ENCODE peak calls at places on chromosomes 11 and 22, in eight cellular contexts. One of them, this sample, is unnamed.

GRCh38 chr11:27857014-27857413 is 156.8 kb upstream of the BDNF start:
- DNase-seq in upper lobe of right lung: no peak
- DNase-seq in progenitor cell of endocrine pancreas: no peak
- DNase-seq in ovary: no peak
- DNase-seq in CD4-positive, alpha-beta T cell: no peak
- DNase-seq in fibroblast of the aortic adventitia: no peak
- DNase-seq in cardiac fibroblast: no peak
- DNase-seq in tibial nerve: no peak
- DNase-seq in this sample: no peak

GRCh38 chr22:26174280-26174679 is 5.0 kb downstream of the SEZ6L start:
- DNase-seq in cardiac fibroblast: no peak
- DNase-seq in ovary: no peak
- DNase-seq in CD4-positive, alpha-beta T cell: no peak
- DNase-seq in tibial nerve: no peak
- DNase-seq in fibroblast of the aortic adventitia: no peak
- DNase-seq in progenitor cell of endocrine pancreas: no peak
- DNase-seq in upper lobe of right lung: no peak
- DNase-seq in this sample: no peak

GRCh38 chr22:45007247-45007945 is 2.4 kb downstream of the PHF21B start:
- DNase-seq in CD4-positive, alpha-beta T cell: no peak
- DNase-seq in tibial nerve: no peak
- DNase-seq in fibroblast of the aortic adventitia: no peak
- DNase-seq in ovary: peak
- DNase-seq in upper lobe of right lung: no peak
- DNase-seq in cardiac fibroblast: peak
- DNase-seq in progenitor cell of endocrine pancreas: peak
- DNase-seq in this sample: no peak

GRCh38 chr11:131724436-131724995 is 354.1 kb downstream of the NTM start:
- DNase-seq in CD4-positive, alpha-beta T cell: no peak
- DNase-seq in tibial nerve: no peak
- DNase-seq in upper lobe of right lung: no peak
- DNase-seq in progenitor cell of endocrine pancreas: no peak
- DNase-seq in fibroblast of the aortic adventitia: no peak
- DNase-seq in cardiac fibroblast: no peak
- DNase-seq in ovary: no peak
- DNase-seq in this sample: no peak

GRCh38 chr11:117618956-117619355 is 178.1 kb downstream of the DSCAML1 start:
- DNase-seq in upper lobe of right lung: peak
- DNase-seq in CD4-positive, alpha-beta T cell: no peak
- DNase-seq in ovary: no peak
- DNase-seq in cardiac fibroblast: no peak
- DNase-seq in progenitor cell of endocrine pancreas: no peak
- DNase-seq in fibroblast of the aortic adventitia: no peak
- DNase-seq in tibial nerve: no peak
- DNase-seq in this sample: no peak

GRCh38 chr11:74019860-74020259 is 11.0 kb upstream of the UCP3 start:
- DNase-seq in fibroblast of the aortic adventitia: no peak
- DNase-seq in cardiac fibroblast: peak
- DNase-seq in ovary: no peak
- DNase-seq in tibial nerve: no peak
- DNase-seq in upper lobe of right lung: no peak
- DNase-seq in progenitor cell of endocrine pancreas: no peak
- DNase-seq in CD4-positive, alpha-beta T cell: no peak
- DNase-seq in this sample: peak

GRCh38 chr11:116384876-116385275 is 387.9 kb downstream of the BUD13 start:
- DNase-seq in cardiac fibroblast: no peak
- DNase-seq in progenitor cell of endocrine pancreas: no peak
- DNase-seq in tibial nerve: no peak
- DNase-seq in upper lobe of right lung: no peak
- DNase-seq in CD4-positive, alpha-beta T cell: no peak
- DNase-seq in ovary: no peak
- DNase-seq in fibroblast of the aortic adventitia: no peak
- DNase-seq in this sample: no peak

GRCh38 chr11:122720482-122720881 is 65.0 kb downstream of the UBASH3B start:
- DNase-seq in progenitor cell of endocrine pancreas: no peak
- DNase-seq in tibial nerve: no peak
- DNase-seq in fibroblast of the aortic adventitia: peak
- DNase-seq in upper lobe of right lung: no peak
- DNase-seq in ovary: no peak
- DNase-seq in cardiac fibroblast: peak
- DNase-seq in CD4-positive, alpha-beta T cell: no peak
- DNase-seq in this sample: no peak

GRCh38 chr11:35566161-35566560 is 40.7 kb upstream of the PAMR1 start:
- DNase-seq in progenitor cell of endocrine pancreas: no peak
- DNase-seq in ovary: no peak
- DNase-seq in tibial nerve: no peak
- DNase-seq in fibroblast of the aortic adventitia: peak
- DNase-seq in upper lobe of right lung: no peak
- DNase-seq in CD4-positive, alpha-beta T cell: no peak
- DNase-seq in cardiac fibroblast: peak
- DNase-seq in this sample: no peak

GRCh38 chr11:119509969-119510401 is 87.0 kb upstream of the THY1 start:
- DNase-seq in ovary: no peak
- DNase-seq in CD4-positive, alpha-beta T cell: no peak
- DNase-seq in upper lobe of right lung: no peak
- DNase-seq in cardiac fibroblast: peak
- DNase-seq in fibroblast of the aortic adventitia: peak
- DNase-seq in tibial nerve: no peak
- DNase-seq in progenitor cell of endocrine pancreas: no peak
- DNase-seq in this sample: no peak

GRCh38 chr11:46553746-46554204 is 40.0 kb downstream of the AMBRA1 start:
- DNase-seq in ovary: no peak
- DNase-seq in fibroblast of the aortic adventitia: no peak
- DNase-seq in tibial nerve: no peak
- DNase-seq in progenitor cell of endocrine pancreas: no peak
- DNase-seq in cardiac fibroblast: no peak
- DNase-seq in upper lobe of right lung: no peak
- DNase-seq in CD4-positive, alpha-beta T cell: no peak
- DNase-seq in this sample: no peak

GRCh38 chr11:236774-237767 is at the start of gene PSMD13:
- DNase-seq in fibroblast of the aortic adventitia: peak
- DNase-seq in ovary: peak
- DNase-seq in upper lobe of right lung: peak
- DNase-seq in progenitor cell of endocrine pancreas: peak
- DNase-seq in CD4-positive, alpha-beta T cell: peak
- DNase-seq in tibial nerve: peak
- DNase-seq in cardiac fibroblast: peak
- DNase-seq in this sample: peak

GRCh38 chr11:126799974-126800373 is 200.6 kb downstream of the KIRREL3 start:
- DNase-seq in CD4-positive, alpha-beta T cell: no peak
- DNase-seq in ovary: no peak
- DNase-seq in cardiac fibroblast: no peak
- DNase-seq in progenitor cell of endocrine pancreas: no peak
- DNase-seq in tibial nerve: no peak
- DNase-seq in upper lobe of right lung: no peak
- DNase-seq in fibroblast of the aortic adventitia: no peak
- DNase-seq in this sample: no peak

GRCh38 chr11:79419120-79419519 is 21.7 kb downstream of the TENM4 start:
- DNase-seq in tibial nerve: no peak
- DNase-seq in cardiac fibroblast: no peak
- DNase-seq in fibroblast of the aortic adventitia: peak
- DNase-seq in upper lobe of right lung: no peak
- DNase-seq in ovary: no peak
- DNase-seq in CD4-positive, alpha-beta T cell: no peak
- DNase-seq in progenitor cell of endocrine pancreas: no peak
- DNase-seq in this sample: no peak

GRCh38 chr22:30483169-30483568 is 11.4 kb upstream of the SEC14L3 start:
- DNase-seq in cardiac fibroblast: peak
- DNase-seq in ovary: no peak
- DNase-seq in upper lobe of right lung: no peak
- DNase-seq in fibroblast of the aortic adventitia: no peak
- DNase-seq in CD4-positive, alpha-beta T cell: no peak
- DNase-seq in progenitor cell of endocrine pancreas: no peak
- DNase-seq in tibial nerve: no peak
- DNase-seq in this sample: no peak

GRCh38 chr11:108906329-108906728 is 241.5 kb downstream of the DDX10 start:
- DNase-seq in upper lobe of right lung: no peak
- DNase-seq in cardiac fibroblast: peak
- DNase-seq in fibroblast of the aortic adventitia: peak
- DNase-seq in progenitor cell of endocrine pancreas: no peak
- DNase-seq in tibial nerve: no peak
- DNase-seq in CD4-positive, alpha-beta T cell: no peak
- DNase-seq in ovary: no peak
- DNase-seq in this sample: no peak

GRCh38 chr11:115418626-115419025 is 85.6 kb downstream of the CADM1 start:
- DNase-seq in cardiac fibroblast: no peak
- DNase-seq in tibial nerve: no peak
- DNase-seq in progenitor cell of endocrine pancreas: no peak
- DNase-seq in ovary: no peak
- DNase-seq in CD4-positive, alpha-beta T cell: no peak
- DNase-seq in upper lobe of right lung: no peak
- DNase-seq in fibroblast of the aortic adventitia: no peak
- DNase-seq in this sample: no peak

GRCh38 chr22:32013200-32013599 is 29.9 kb upstream of the SLC5A1 start:
- DNase-seq in fibroblast of the aortic adventitia: no peak
- DNase-seq in cardiac fibroblast: no peak
- DNase-seq in upper lobe of right lung: no peak
- DNase-seq in ovary: no peak
- DNase-seq in progenitor cell of endocrine pancreas: no peak
- DNase-seq in CD4-positive, alpha-beta T cell: no peak
- DNase-seq in tibial nerve: no peak
- DNase-seq in this sample: no peak

GRCh38 chr11:132744771-132745170 is 787.5 kb downstream of the OPCML start:
- DNase-seq in ovary: no peak
- DNase-seq in cardiac fibroblast: peak
- DNase-seq in fibroblast of the aortic adventitia: no peak
- DNase-seq in upper lobe of right lung: no peak
- DNase-seq in CD4-positive, alpha-beta T cell: no peak
- DNase-seq in progenitor cell of endocrine pancreas: no peak
- DNase-seq in tibial nerve: no peak
- DNase-seq in this sample: no peak
- TF ChIP-seq CTCF in ovary: no peak
- TF ChIP-seq CTCF in cardiac fibroblast: no peak
- TF ChIP-seq CTCF in fibroblast of the aortic adventitia: no peak
- TF ChIP-seq CTCF in upper lobe of right lung: no peak
- TF ChIP-seq CTCF in CD4-positive, alpha-beta T cell: no peak
- TF ChIP-seq CTCF in progenitor cell of endocrine pancreas: no peak
- TF ChIP-seq CTCF in tibial nerve: no peak
- TF ChIP-seq CTCF in this sample: no peak

GRCh38 chr11:64343740-64344133 is 3.7 kb downstream of the CCDC88B start:
- DNase-seq in CD4-positive, alpha-beta T cell: no peak
- DNase-seq in ovary: no peak
- DNase-seq in fibroblast of the aortic adventitia: no peak
- DNase-seq in upper lobe of right lung: no peak
- DNase-seq in tibial nerve: no peak
- DNase-seq in progenitor cell of endocrine pancreas: no peak
- DNase-seq in cardiac fibroblast: no peak
- DNase-seq in this sample: no peak
- TF ChIP-seq CTCF in CD4-positive, alpha-beta T cell: no peak
- TF ChIP-seq CTCF in ovary: no peak
- TF ChIP-seq CTCF in fibroblast of the aortic adventitia: peak
- TF ChIP-seq CTCF in upper lobe of right lung: peak
- TF ChIP-seq CTCF in tibial nerve: no peak
- TF ChIP-seq CTCF in progenitor cell of endocrine pancreas: peak
- TF ChIP-seq CTCF in cardiac fibroblast: peak
- TF ChIP-seq CTCF in this sample: no peak

DNA sequence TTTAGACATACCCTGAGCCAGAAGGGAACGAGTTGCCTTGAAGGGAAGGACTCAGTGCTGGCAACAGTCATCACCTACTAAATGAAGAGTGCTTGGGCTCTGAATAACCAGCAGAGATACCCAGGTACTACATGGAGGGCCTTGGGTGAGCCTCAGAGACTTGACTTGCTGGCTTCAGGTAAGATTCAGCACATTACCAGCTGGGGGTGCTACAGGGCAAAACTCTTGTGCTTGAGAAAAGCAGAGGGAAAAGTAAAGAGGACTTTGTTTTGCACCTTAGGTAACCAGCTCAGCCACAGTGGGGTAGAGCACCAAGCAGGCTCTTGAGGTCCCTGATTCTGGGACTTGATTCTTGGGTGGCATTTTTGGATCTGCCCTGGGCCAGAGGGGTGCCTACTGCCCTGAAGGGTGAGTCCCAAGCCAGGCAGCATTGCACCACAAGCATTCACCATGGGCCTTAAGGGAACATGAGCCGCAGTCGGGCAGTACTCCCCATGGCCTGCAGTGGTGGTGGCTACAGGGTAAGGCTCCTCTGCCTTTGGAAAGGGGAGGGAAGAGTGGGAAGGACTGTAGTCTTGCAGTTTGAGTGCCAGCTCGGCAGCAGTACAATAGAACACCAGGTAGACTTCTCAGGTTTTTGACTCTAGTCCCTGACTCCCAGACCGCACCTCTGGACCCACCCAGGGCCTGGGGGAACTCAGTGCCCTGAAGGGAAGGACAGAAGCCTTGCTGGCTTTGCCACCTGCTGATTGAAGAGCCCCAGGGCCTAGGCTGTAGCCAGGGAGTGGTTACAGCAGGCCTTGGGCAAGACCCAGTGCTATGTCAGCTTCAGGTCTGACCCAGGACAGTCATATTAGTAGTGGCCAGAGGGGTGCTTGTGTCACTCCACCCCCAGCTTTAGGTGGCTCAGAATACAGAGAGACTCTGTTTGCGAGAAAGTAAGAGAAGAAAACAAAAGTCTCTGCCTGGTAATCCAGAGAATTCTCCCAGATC is 22.7 kb upstream of the PLEKHA7 start:
- DNase-seq in ovary: no peak
- DNase-seq in fibroblast of the aortic adventitia: no peak
- DNase-seq in tibial nerve: no peak
- DNase-seq in progenitor cell of endocrine pancreas: no peak
- DNase-seq in cardiac fibroblast: no peak
- DNase-seq in upper lobe of right lung: no peak
- DNase-seq in CD4-positive, alpha-beta T cell: no peak
- DNase-seq in this sample: no peak
- TF ChIP-seq CTCF in ovary: no peak
- TF ChIP-seq CTCF in fibroblast of the aortic adventitia: no peak
- TF ChIP-seq CTCF in tibial nerve: no peak
- TF ChIP-seq CTCF in progenitor cell of endocrine pancreas: peak
- TF ChIP-seq CTCF in cardiac fibroblast: no peak
- TF ChIP-seq CTCF in upper lobe of right lung: no peak
- TF ChIP-seq CTCF in CD4-positive, alpha-beta T cell: no peak
- TF ChIP-seq CTCF in this sample: no peak

DNA sequence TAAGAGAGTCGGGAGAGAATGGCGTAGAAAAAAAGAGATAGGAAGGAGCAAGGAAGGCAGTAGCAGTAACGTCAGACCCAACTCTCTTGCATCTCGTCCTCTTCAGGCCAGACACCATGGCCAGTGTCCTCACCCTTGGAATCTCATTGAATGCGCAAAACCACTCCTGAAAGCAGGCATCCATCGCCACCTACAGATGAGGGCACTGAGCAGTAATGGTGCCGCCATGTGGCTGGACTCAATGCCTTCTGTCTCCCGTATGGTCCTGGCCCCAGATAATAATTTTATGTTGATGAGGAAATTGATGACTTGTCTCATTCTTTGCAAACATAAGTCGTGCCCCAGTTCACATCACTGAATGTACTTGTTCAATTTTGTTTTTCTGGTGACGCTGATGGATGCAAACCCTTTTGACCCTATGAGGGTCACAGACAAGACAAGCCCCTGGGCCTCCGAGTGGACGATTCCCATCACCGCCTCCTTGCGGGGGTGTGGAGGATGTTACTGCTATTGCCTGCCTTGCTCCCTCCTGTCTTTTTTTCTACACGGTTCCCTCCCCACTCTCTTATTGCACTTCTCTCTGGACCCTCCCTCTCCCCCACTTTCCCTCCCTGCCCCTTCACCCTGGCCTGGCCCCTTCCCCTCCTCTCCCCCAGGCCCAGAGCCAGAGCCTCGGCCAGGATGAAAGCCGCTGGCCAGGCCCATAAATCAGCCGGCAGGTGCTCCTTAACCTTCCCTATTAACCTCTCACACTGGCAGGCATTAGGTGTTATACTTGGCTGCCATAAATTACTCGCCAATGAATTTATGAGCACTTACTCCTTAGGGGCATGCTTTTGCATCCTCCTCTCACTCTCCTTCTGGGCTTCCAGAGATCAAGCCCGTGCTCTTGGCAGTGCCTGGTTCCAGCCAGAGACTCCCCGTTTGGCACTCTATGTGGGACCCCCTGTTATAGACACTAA is 18.1 kb upstream of the ALX4 start:
- DNase-seq in tibial nerve: no peak
- DNase-seq in progenitor cell of endocrine pancreas: no peak
- DNase-seq in fibroblast of the aortic adventitia: no peak
- DNase-seq in ovary: no peak
- DNase-seq in upper lobe of right lung: peak
- DNase-seq in cardiac fibroblast: no peak
- DNase-seq in CD4-positive, alpha-beta T cell: no peak
- DNase-seq in this sample: no peak
- TF ChIP-seq CTCF in tibial nerve: no peak
- TF ChIP-seq CTCF in progenitor cell of endocrine pancreas: no peak
- TF ChIP-seq CTCF in fibroblast of the aortic adventitia: no peak
- TF ChIP-seq CTCF in ovary: no peak
- TF ChIP-seq CTCF in upper lobe of right lung: no peak
- TF ChIP-seq CTCF in cardiac fibroblast: no peak
- TF ChIP-seq CTCF in CD4-positive, alpha-beta T cell: no peak
- TF ChIP-seq CTCF in this sample: no peak